ENCODE peak calls at places on chromosomes 12 and 14, in five cellular contexts. A, U, W, V and H are unnamed samples.

GRCh38 chr14:74660167-74660566 is 48.1 kb upstream of the LTBP2 start:
- DNase-seq in V (peak; percentile 25), U (no peak), W (no peak), A (peak; percentile 26), H (no peak)

GRCh38 chr14:104393898-104394605 is 185.5 kb upstream of the C14orf180 start:
- DNase-seq in A (no peak), V (no peak), U (no peak), W (no peak), H (no peak)

GRCh38 chr14:59337151-59337611 is 128.0 kb downstream of the GPR135 start:
- DNase-seq in V (peak; percentile 52), U (no peak), W (no peak), A (no peak), H (peak; percentile 43)

GRCh38 chr14:91835197-91835919 is 32.0 kb downstream of the TC2N start:
- DNase-seq in U (no peak), W (no peak), V (peak; percentile 17), A (no peak), H (no peak)

GRCh38 chr12:69972136-69972535 is 147.1 kb downstream of the MYRFL start:
- DNase-seq in U (no peak), A (no peak), V (no peak), W (no peak), H (no peak)

GRCh38 chr12:71478277-71478676 is 38.7 kb downstream of the LGR5 start:
- DNase-seq in V (no peak), W (no peak), U (no peak), A (no peak), H (no peak)

GRCh38 chr12:96073346-96074336 is 38.3 kb upstream of the LTA4H start:
- DNase-seq in W (no peak), A (no peak), V (peak; percentile 68), U (no peak), H (no peak)

GRCh38 chr14:28671425-28671824 is 95.2 kb upstream of the FOXG1 start:
- DNase-seq in A (no peak), V (no peak), W (no peak), U (no peak), H (no peak)

GRCh38 chr12:57152408-57153038 is 5.1 kb upstream of the LRP1-AS start:
- DNase-seq in U (no peak), W (no peak), V (no peak), A (peak; percentile 44), H (peak; percentile 61)

GRCh38 chr14:102499401-102500189 is 10.0 kb downstream of the ANKRD9 start:
- DNase-seq in A (no peak), W (no peak), U (no peak), V (no peak), H (no peak)

GRCh38 chr12:14614704-14615121 is 47.0 kb upstream of the PLBD1 start:
- DNase-seq in V (no peak), A (no peak), U (peak; percentile 31), W (no peak), H (no peak)

GRCh38 chr14:78701246-78701645 is 531.1 kb downstream of the NRXN3 start:
- DNase-seq in A (peak; percentile 1), U (no peak), V (peak; percentile 8), W (no peak), H (peak; percentile 11)

GRCh38 chr14:73207615-73208014 is 29.7 kb upstream of the PAPLN start:
- DNase-seq in A (no peak), U (no peak), V (no peak), W (no peak), H (no peak)

GRCh38 chr14:105857816-105858675 is 331.7 kb downstream of the TMEM121 start:
- DNase-seq in V (no peak), A (no peak), U (no peak), W (no peak), H (no peak)

GRCh38 chr14:27228053-27228452 is 630.2 kb upstream of the NOVA1 start:
- DNase-seq in W (no peak), V (peak; percentile 13), A (no peak), U (no peak), H (no peak)